ENCODE peak calls at places on chromosomes 2 and 18, in eight cellular contexts. One of them, this sample, is unnamed.

GRCh38 chr2:30040147-30040546 is 106.7 kb upstream of the YPEL5 start:
- DNase-seq in body of pancreas: no peak
- DNase-seq in mucosa of descending colon: no peak
- DNase-seq in aorta: no peak
- DNase-seq in OCI-LY7: no peak
- DNase-seq in astrocyte: no peak
- DNase-seq in neural progenitor cell: no peak
- DNase-seq in left lung: no peak
- DNase-seq in this sample: no peak

GRCh38 chr2:156476516-156477206 is 40.5 kb downstream of the GPD2 start:
- DNase-seq in body of pancreas: no peak
- DNase-seq in mucosa of descending colon: no peak
- DNase-seq in aorta: no peak
- DNase-seq in OCI-LY7: no peak
- DNase-seq in astrocyte: peak; percentile 91
- DNase-seq in neural progenitor cell: no peak
- DNase-seq in left lung: no peak
- DNase-seq in this sample: no peak

GRCh38 chr2:34368304-34368703 is 769.2 kb upstream of the FAM98A start:
- DNase-seq in body of pancreas: no peak
- DNase-seq in mucosa of descending colon: no peak
- DNase-seq in aorta: no peak
- DNase-seq in OCI-LY7: no peak
- DNase-seq in astrocyte: no peak
- DNase-seq in neural progenitor cell: peak; percentile 13
- DNase-seq in left lung: no peak
- DNase-seq in this sample: no peak

GRCh38 chr2:54589340-54590215 is 133.5 kb downstream of the SPTBN1 start:
- DNase-seq in body of pancreas: peak; percentile 42
- DNase-seq in mucosa of descending colon: peak; percentile 66
- DNase-seq in aorta: no peak
- DNase-seq in OCI-LY7: peak; percentile 50
- DNase-seq in astrocyte: no peak
- DNase-seq in neural progenitor cell: no peak
- DNase-seq in left lung: no peak
- DNase-seq in this sample: no peak

GRCh38 chr2:204468689-204469429 is 76.4 kb upstream of the PARD3B start:
- DNase-seq in body of pancreas: no peak
- DNase-seq in mucosa of descending colon: no peak
- DNase-seq in aorta: no peak
- DNase-seq in OCI-LY7: no peak
- DNase-seq in astrocyte: peak; percentile 85
- DNase-seq in neural progenitor cell: no peak
- DNase-seq in left lung: no peak
- DNase-seq in this sample: no peak

GRCh38 chr2:128773641-128774319 is 455.1 kb upstream of the HS6ST1 start:
- DNase-seq in body of pancreas: no peak
- DNase-seq in mucosa of descending colon: no peak
- DNase-seq in aorta: peak; percentile 17
- DNase-seq in OCI-LY7: no peak
- DNase-seq in astrocyte: no peak
- DNase-seq in neural progenitor cell: no peak
- DNase-seq in left lung: no peak
- DNase-seq in this sample: no peak

GRCh38 chr2:138115664-138116063 is 151.4 kb downstream of the HNMT start:
- DNase-seq in body of pancreas: no peak
- DNase-seq in mucosa of descending colon: no peak
- DNase-seq in aorta: no peak
- DNase-seq in OCI-LY7: no peak
- DNase-seq in astrocyte: no peak
- DNase-seq in neural progenitor cell: no peak
- DNase-seq in left lung: no peak
- DNase-seq in this sample: no peak

GRCh38 chr2:120935339-120936313 is 200.0 kb downstream of the GLI2 start:
- DNase-seq in body of pancreas: peak; percentile 38
- DNase-seq in mucosa of descending colon: peak; percentile 68
- DNase-seq in aorta: no peak
- DNase-seq in OCI-LY7: no peak
- DNase-seq in astrocyte: peak; percentile 88
- DNase-seq in neural progenitor cell: peak; percentile 51
- DNase-seq in left lung: no peak
- DNase-seq in this sample: no peak

GRCh38 chr2:73258913-73259215 is 24.8 kb downstream of the CCT7 start:
- DNase-seq in body of pancreas: no peak
- DNase-seq in mucosa of descending colon: no peak
- DNase-seq in aorta: no peak
- DNase-seq in OCI-LY7: no peak
- DNase-seq in astrocyte: no peak
- DNase-seq in neural progenitor cell: no peak
- DNase-seq in left lung: no peak
- DNase-seq in this sample: no peak

GRCh38 chr2:190996338-190996946 is 17.5 kb downstream of the STAT1 start:
- DNase-seq in body of pancreas: peak; percentile 51
- DNase-seq in mucosa of descending colon: peak; percentile 30
- DNase-seq in aorta: no peak
- DNase-seq in OCI-LY7: peak; percentile 55
- DNase-seq in astrocyte: no peak
- DNase-seq in neural progenitor cell: peak; percentile 76
- DNase-seq in left lung: no peak
- DNase-seq in this sample: no peak

GRCh38 chr18:11998182-11998581 is 16.9 kb downstream of the IMPA2 start:
- DNase-seq in body of pancreas: peak; percentile 69
- DNase-seq in mucosa of descending colon: peak; percentile 34
- DNase-seq in aorta: peak; percentile 26
- DNase-seq in OCI-LY7: no peak
- DNase-seq in astrocyte: no peak
- DNase-seq in neural progenitor cell: peak; percentile 15
- DNase-seq in left lung: no peak
- DNase-seq in this sample: no peak

GRCh38 chr2:108594132-108594981 is 60.1 kb downstream of the LIMS1 start:
- DNase-seq in body of pancreas: no peak
- DNase-seq in mucosa of descending colon: no peak
- DNase-seq in aorta: no peak
- DNase-seq in OCI-LY7: no peak
- DNase-seq in astrocyte: peak; percentile 98
- DNase-seq in neural progenitor cell: no peak
- DNase-seq in left lung: no peak
- DNase-seq in this sample: no peak

GRCh38 chr18:74521068-74521725 is 13.1 kb upstream of the CNDP1 start:
- DNase-seq in body of pancreas: no peak
- DNase-seq in mucosa of descending colon: no peak
- DNase-seq in aorta: no peak
- DNase-seq in OCI-LY7: no peak
- DNase-seq in astrocyte: no peak
- DNase-seq in neural progenitor cell: no peak
- DNase-seq in left lung: no peak
- DNase-seq in this sample: no peak

GRCh38 chr2:215826376-215826775 is 187.0 kb downstream of the MREG start:
- DNase-seq in body of pancreas: no peak
- DNase-seq in mucosa of descending colon: no peak
- DNase-seq in aorta: no peak
- DNase-seq in OCI-LY7: no peak
- DNase-seq in astrocyte: no peak
- DNase-seq in neural progenitor cell: no peak
- DNase-seq in left lung: no peak
- DNase-seq in this sample: no peak

DNA sequence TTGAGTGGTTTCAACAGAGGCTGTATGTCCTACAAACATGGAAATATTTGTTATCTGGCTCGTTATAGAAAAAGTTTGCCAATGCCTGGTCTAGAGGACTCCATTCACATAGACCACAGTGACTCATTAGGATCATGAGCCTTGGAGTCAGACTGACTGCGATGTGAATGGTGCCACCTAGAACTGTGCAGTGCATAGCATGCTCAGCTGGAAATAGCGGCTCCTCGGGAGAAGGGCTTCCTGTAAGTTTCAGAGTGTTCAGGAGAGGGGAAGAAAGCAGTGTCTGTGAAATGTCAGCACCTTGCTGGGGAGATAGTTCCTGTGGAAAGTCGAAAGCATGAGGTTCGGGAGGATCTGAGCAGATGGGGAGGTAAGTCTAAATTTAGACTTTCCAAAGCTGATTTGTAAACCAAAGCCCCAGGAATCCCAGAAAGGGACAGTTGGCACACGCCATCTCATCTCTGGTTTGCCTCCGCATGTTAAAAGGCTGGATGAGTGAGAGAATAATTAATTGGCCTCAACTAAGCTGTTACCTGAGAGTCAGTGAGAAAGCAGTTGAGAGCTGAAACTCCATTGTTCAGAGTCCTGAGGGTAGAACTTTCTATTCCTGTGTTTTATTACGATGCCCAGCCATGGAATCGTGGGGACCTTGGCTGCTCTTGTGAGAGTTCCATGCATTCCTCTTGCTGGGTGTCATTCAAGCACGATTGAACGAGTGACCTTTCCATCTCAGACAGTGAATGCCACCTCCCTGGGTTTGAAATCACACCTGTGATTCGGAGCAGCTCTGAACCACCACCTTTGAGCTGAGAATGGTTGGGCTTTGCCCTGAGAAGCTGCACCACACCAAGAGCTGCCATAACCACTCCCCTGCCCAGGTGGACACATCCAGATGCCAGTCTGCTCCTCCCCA is 99.5 kb downstream of the MAPK4 start:
- DNase-seq in body of pancreas: no peak
- DNase-seq in mucosa of descending colon: no peak
- DNase-seq in aorta: peak; percentile 46
- DNase-seq in OCI-LY7: no peak
- DNase-seq in astrocyte: no peak
- DNase-seq in neural progenitor cell: no peak
- DNase-seq in left lung: no peak
- DNase-seq in this sample: no peak
- H3K4me3 ChIP-seq in body of pancreas: no peak overlapping the region
- H3K4me3 ChIP-seq in mucosa of descending colon: no peak overlapping the region
- H3K4me3 ChIP-seq in aorta: no peak overlapping the region
- H3K4me3 ChIP-seq in OCI-LY7: no peak overlapping the region
- H3K4me3 ChIP-seq in astrocyte: no peak overlapping the region
- H3K4me3 ChIP-seq in neural progenitor cell: no peak overlapping the region
- H3K4me3 ChIP-seq in left lung: no peak overlapping the region
- H3K4me3 ChIP-seq in this sample: no peak overlapping the region

DNA sequence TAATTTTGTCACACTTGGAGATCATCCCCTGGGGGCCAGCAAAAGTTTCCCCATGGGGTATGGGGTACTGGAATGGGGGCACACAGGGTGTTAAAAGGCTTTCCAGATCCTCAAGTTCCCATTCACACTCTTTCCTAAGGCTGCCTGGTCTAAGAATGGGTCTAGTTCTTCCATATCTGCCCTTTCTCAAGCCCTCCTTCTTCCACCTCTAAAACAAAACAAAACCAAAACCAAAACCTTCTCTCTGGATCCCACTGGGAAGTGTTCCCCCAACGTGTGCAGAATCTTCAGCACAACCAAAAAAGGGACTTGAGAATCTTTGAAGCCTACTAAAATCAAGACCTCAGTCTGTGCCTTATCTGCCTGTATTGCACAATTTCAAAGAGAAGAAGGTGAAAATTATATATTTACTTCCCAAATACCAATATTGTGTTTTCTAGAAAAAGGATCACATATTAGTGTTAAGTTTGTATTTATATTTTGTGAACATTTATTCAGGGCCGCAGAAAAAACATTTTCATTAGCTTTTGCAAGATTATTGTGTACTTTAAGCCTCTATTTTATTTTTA is 207.2 kb upstream of the TCF4 start:
- DNase-seq in body of pancreas: no peak
- DNase-seq in mucosa of descending colon: no peak
- DNase-seq in aorta: no peak
- DNase-seq in OCI-LY7: no peak
- DNase-seq in astrocyte: no peak
- DNase-seq in neural progenitor cell: no peak
- DNase-seq in left lung: no peak
- DNase-seq in this sample: no peak
- H3K9me3 ChIP-seq in body of pancreas: no peaks in the 10 kb centered on the region
- H3K9me3 ChIP-seq in mucosa of descending colon: peaks cover 20% of the 10 kb centered on the region
- H3K9me3 ChIP-seq in aorta: peaks cover 2% of the 10 kb centered on the region
- H3K9me3 ChIP-seq in OCI-LY7: no peaks in the 10 kb centered on the region
- H3K9me3 ChIP-seq in astrocyte: no peaks in the 10 kb centered on the region
- H3K9me3 ChIP-seq in neural progenitor cell: no peaks in the 10 kb centered on the region
- H3K9me3 ChIP-seq in left lung: no peaks in the 10 kb centered on the region
- H3K9me3 ChIP-seq in this sample: no peaks in the 10 kb centered on the region

GRCh38 chr2:153404792-153405191 is 73.8 kb downstream of the RPRM start:
- DNase-seq in body of pancreas: no peak
- DNase-seq in mucosa of descending colon: no peak
- DNase-seq in aorta: no peak
- DNase-seq in OCI-LY7: no peak
- DNase-seq in astrocyte: no peak
- DNase-seq in neural progenitor cell: peak; percentile 18
- DNase-seq in left lung: no peak
- DNase-seq in this sample: no peak

GRCh38 chr2:153405196-153405595 is 73.4 kb downstream of the RPRM start:
- DNase-seq in body of pancreas: no peak
- DNase-seq in mucosa of descending colon: no peak
- DNase-seq in aorta: no peak
- DNase-seq in OCI-LY7: no peak
- DNase-seq in astrocyte: no peak
- DNase-seq in neural progenitor cell: peak; percentile 41
- DNase-seq in left lung: no peak
- DNase-seq in this sample: no peak

GRCh38 chr2:153408708-153409107 is 69.9 kb downstream of the RPRM start:
- DNase-seq in body of pancreas: no peak
- DNase-seq in mucosa of descending colon: no peak
- DNase-seq in aorta: no peak
- DNase-seq in OCI-LY7: no peak
- DNase-seq in astrocyte: no peak
- DNase-seq in neural progenitor cell: no peak
- DNase-seq in left lung: no peak
- DNase-seq in this sample: no peak

GRCh38 chr2:153403937-153404336 is 74.6 kb downstream of the RPRM start:
- DNase-seq in body of pancreas: no peak
- DNase-seq in mucosa of descending colon: no peak
- DNase-seq in aorta: no peak
- DNase-seq in OCI-LY7: no peak
- DNase-seq in astrocyte: no peak
- DNase-seq in neural progenitor cell: no peak
- DNase-seq in left lung: no peak
- DNase-seq in this sample: no peak
- H3K4me3 ChIP-seq in body of pancreas: no peak overlapping the region
- H3K4me3 ChIP-seq in mucosa of descending colon: no peak overlapping the region
- H3K4me3 ChIP-seq in aorta: no peak overlapping the region
- H3K4me3 ChIP-seq in OCI-LY7: no peak overlapping the region
- H3K4me3 ChIP-seq in astrocyte: no peak overlapping the region
- H3K4me3 ChIP-seq in neural progenitor cell: peak overlapping the region; percentile 64
- H3K4me3 ChIP-seq in left lung: no peak overlapping the region
- H3K4me3 ChIP-seq in this sample: no peak overlapping the region

GRCh38 chr2:229206548-229206947 is 64.5 kb downstream of the PID1 start:
- DNase-seq in body of pancreas: peak; percentile 32
- DNase-seq in mucosa of descending colon: peak; percentile 31
- DNase-seq in aorta: no peak
- DNase-seq in OCI-LY7: no peak
- DNase-seq in astrocyte: no peak
- DNase-seq in neural progenitor cell: no peak
- DNase-seq in left lung: no peak
- DNase-seq in this sample: no peak

GRCh38 chr2:229202646-229203045 is 68.4 kb downstream of the PID1 start:
- DNase-seq in body of pancreas: no peak
- DNase-seq in mucosa of descending colon: no peak
- DNase-seq in aorta: no peak
- DNase-seq in OCI-LY7: no peak
- DNase-seq in astrocyte: no peak
- DNase-seq in neural progenitor cell: no peak
- DNase-seq in left lung: no peak
- DNase-seq in this sample: no peak

GRCh38 chr2:229201522-229201921 is 69.6 kb downstream of the PID1 start:
- DNase-seq in body of pancreas: no peak
- DNase-seq in mucosa of descending colon: no peak
- DNase-seq in aorta: no peak
- DNase-seq in OCI-LY7: no peak
- DNase-seq in astrocyte: no peak
- DNase-seq in neural progenitor cell: no peak
- DNase-seq in left lung: no peak
- DNase-seq in this sample: no peak

GRCh38 chr2:229205704-229206103 is 65.4 kb downstream of the PID1 start:
- DNase-seq in body of pancreas: no peak
- DNase-seq in mucosa of descending colon: no peak
- DNase-seq in aorta: no peak
- DNase-seq in OCI-LY7: no peak
- DNase-seq in astrocyte: no peak
- DNase-seq in neural progenitor cell: no peak
- DNase-seq in left lung: no peak
- DNase-seq in this sample: no peak
- H3K9me3 ChIP-seq in body of pancreas: no peaks in the 10 kb centered on the region
- H3K9me3 ChIP-seq in mucosa of descending colon: no peaks in the 10 kb centered on the region
- H3K9me3 ChIP-seq in aorta: peaks cover 3% of the 10 kb centered on the region
- H3K9me3 ChIP-seq in OCI-LY7: no peaks in the 10 kb centered on the region
- H3K9me3 ChIP-seq in astrocyte: no peaks in the 10 kb centered on the region
- H3K9me3 ChIP-seq in neural progenitor cell: no peaks in the 10 kb centered on the region
- H3K9me3 ChIP-seq in left lung: no peaks in the 10 kb centered on the region
- H3K9me3 ChIP-seq in this sample: no peaks in the 10 kb centered on the region

This sample was measured in HAP-1.